ENCODE peak calls at places on chromosome 16, in eight cellular contexts. One of them, this sample, is unnamed.

GRCh38 chr16:10907757-10908045 is 30.7 kb downstream of the CIITA start:
- DNase-seq in fibroblast of lung: no peak
- DNase-seq in endothelial cell of umbilical vein: no peak
- DNase-seq in SK-N-SH: no peak
- DNase-seq in sigmoid colon: no peak
- DNase-seq in adrenal gland: no peak
- DNase-seq in nephron progenitor cell: no peak
- DNase-seq in Caco-2: no peak
- DNase-seq in this sample: no peak

GRCh38 chr16:50273382-50273690 is 7.0 kb downstream of the ADCY7 start:
- DNase-seq in fibroblast of lung: no peak
- DNase-seq in endothelial cell of umbilical vein: no peak
- DNase-seq in SK-N-SH: no peak
- DNase-seq in sigmoid colon: no peak
- DNase-seq in adrenal gland: no peak
- DNase-seq in nephron progenitor cell: no peak
- DNase-seq in Caco-2: no peak
- DNase-seq in this sample: no peak

GRCh38 chr16:77169650-77170236 is 21.2 kb upstream of the MON1B start:
- DNase-seq in fibroblast of lung: peak; percentile 5
- DNase-seq in endothelial cell of umbilical vein: peak; percentile 36
- DNase-seq in SK-N-SH: peak; percentile 45
- DNase-seq in sigmoid colon: no peak
- DNase-seq in adrenal gland: peak; percentile 56
- DNase-seq in nephron progenitor cell: peak; percentile 68
- DNase-seq in Caco-2: peak; percentile 41
- DNase-seq in this sample: peak; percentile 70

GRCh38 chr16:86408685-86409084 is 101.6 kb upstream of the FOXF1 start:
- DNase-seq in fibroblast of lung: no peak
- DNase-seq in endothelial cell of umbilical vein: peak; percentile 28
- DNase-seq in SK-N-SH: no peak
- DNase-seq in sigmoid colon: no peak
- DNase-seq in adrenal gland: no peak
- DNase-seq in nephron progenitor cell: no peak
- DNase-seq in Caco-2: no peak
- DNase-seq in this sample: no peak

GRCh38 chr16:12191102-12191501 is 214.6 kb downstream of the SNX29 start:
- DNase-seq in fibroblast of lung: no peak
- DNase-seq in endothelial cell of umbilical vein: no peak
- DNase-seq in SK-N-SH: no peak
- DNase-seq in sigmoid colon: peak; percentile 40
- DNase-seq in adrenal gland: no peak
- DNase-seq in nephron progenitor cell: peak; percentile 40
- DNase-seq in Caco-2: no peak
- DNase-seq in this sample: no peak

GRCh38 chr16:57265850-57266530 is 18.5 kb downstream of the PLLP start:
- DNase-seq in fibroblast of lung: peak; percentile 73
- DNase-seq in endothelial cell of umbilical vein: peak; percentile 83
- DNase-seq in SK-N-SH: peak; percentile 91
- DNase-seq in sigmoid colon: no peak
- DNase-seq in adrenal gland: no peak
- DNase-seq in nephron progenitor cell: no peak
- DNase-seq in Caco-2: no peak
- DNase-seq in this sample: peak; percentile 65

GRCh38 chr16:66851166-66851964 is 7.2 kb downstream of the CA7 start:
- DNase-seq in fibroblast of lung: no peak
- DNase-seq in endothelial cell of umbilical vein: no peak
- DNase-seq in SK-N-SH: peak; percentile 6
- DNase-seq in sigmoid colon: no peak
- DNase-seq in adrenal gland: no peak
- DNase-seq in nephron progenitor cell: no peak
- DNase-seq in Caco-2: no peak
- DNase-seq in this sample: no peak

GRCh38 chr16:15810411-15810810 is 46.4 kb downstream of the MYH11 start:
- DNase-seq in fibroblast of lung: peak; percentile 36
- DNase-seq in endothelial cell of umbilical vein: no peak
- DNase-seq in SK-N-SH: peak; percentile 33
- DNase-seq in sigmoid colon: peak; percentile 37
- DNase-seq in adrenal gland: no peak
- DNase-seq in nephron progenitor cell: no peak
- DNase-seq in Caco-2: no peak
- DNase-seq in this sample: no peak

GRCh38 chr16:16150117-16150877 is 73.0 kb downstream of the ABCC6 start:
- DNase-seq in fibroblast of lung: peak; percentile 63
- DNase-seq in endothelial cell of umbilical vein: peak; percentile 58
- DNase-seq in SK-N-SH: peak; percentile 84
- DNase-seq in sigmoid colon: peak; percentile 96
- DNase-seq in adrenal gland: peak; percentile 89
- DNase-seq in nephron progenitor cell: no peak
- DNase-seq in Caco-2: no peak
- DNase-seq in this sample: no peak

GRCh38 chr16:55495616-55496289 is 13.1 kb upstream of the LPCAT2 start:
- DNase-seq in fibroblast of lung: peak; percentile 98
- DNase-seq in endothelial cell of umbilical vein: no peak
- DNase-seq in SK-N-SH: no peak
- DNase-seq in sigmoid colon: no peak
- DNase-seq in adrenal gland: peak; percentile 34
- DNase-seq in nephron progenitor cell: no peak
- DNase-seq in Caco-2: no peak
- DNase-seq in this sample: no peak

GRCh38 chr16:59397638-59398037 is 663.5 kb upstream of the GOT2 start:
- DNase-seq in fibroblast of lung: no peak
- DNase-seq in endothelial cell of umbilical vein: no peak
- DNase-seq in SK-N-SH: no peak
- DNase-seq in sigmoid colon: no peak
- DNase-seq in adrenal gland: no peak
- DNase-seq in nephron progenitor cell: no peak
- DNase-seq in Caco-2: no peak
- DNase-seq in this sample: no peak

GRCh38 chr16:74724820-74725549 is 24.3 kb upstream of the MLKL start:
- DNase-seq in fibroblast of lung: peak; percentile 85
- DNase-seq in endothelial cell of umbilical vein: no peak
- DNase-seq in SK-N-SH: no peak
- DNase-seq in sigmoid colon: no peak
- DNase-seq in adrenal gland: peak; percentile 40
- DNase-seq in nephron progenitor cell: no peak
- DNase-seq in Caco-2: no peak
- DNase-seq in this sample: no peak

GRCh38 chr16:77711775-77712174 is 10.5 kb upstream of the NUDT7 start:
- DNase-seq in fibroblast of lung: peak; percentile 70
- DNase-seq in endothelial cell of umbilical vein: no peak
- DNase-seq in SK-N-SH: no peak
- DNase-seq in sigmoid colon: no peak
- DNase-seq in adrenal gland: peak; percentile 28
- DNase-seq in nephron progenitor cell: no peak
- DNase-seq in Caco-2: no peak
- DNase-seq in this sample: no peak

GRCh38 chr16:78624349-78624748 is 524.9 kb downstream of the WWOX start:
- DNase-seq in fibroblast of lung: no peak
- DNase-seq in endothelial cell of umbilical vein: no peak
- DNase-seq in SK-N-SH: peak; percentile 27
- DNase-seq in sigmoid colon: no peak
- DNase-seq in adrenal gland: no peak
- DNase-seq in nephron progenitor cell: no peak
- DNase-seq in Caco-2: no peak
- DNase-seq in this sample: no peak

GRCh38 chr16:1745181-1745899 is 26.0 kb downstream of the NME3 start:
- DNase-seq in fibroblast of lung: peak; percentile 93
- DNase-seq in endothelial cell of umbilical vein: no peak
- DNase-seq in SK-N-SH: no peak
- DNase-seq in sigmoid colon: no peak
- DNase-seq in adrenal gland: no peak
- DNase-seq in nephron progenitor cell: no peak
- DNase-seq in Caco-2: no peak
- DNase-seq in this sample: no peak

GRCh38 chr16:87927195-87927562 is 9.2 kb downstream of the CA5A start:
- DNase-seq in fibroblast of lung: no peak
- DNase-seq in endothelial cell of umbilical vein: no peak
- DNase-seq in SK-N-SH: no peak
- DNase-seq in sigmoid colon: no peak
- DNase-seq in adrenal gland: no peak
- DNase-seq in nephron progenitor cell: no peak
- DNase-seq in Caco-2: no peak
- DNase-seq in this sample: no peak
- TF ChIP-seq CTCF in fibroblast of lung: no peak
- TF ChIP-seq CTCF in endothelial cell of umbilical vein: no peak
- TF ChIP-seq CTCF in SK-N-SH: no peak
- TF ChIP-seq CTCF in sigmoid colon: no peak
- TF ChIP-seq CTCF in adrenal gland: no peak
- TF ChIP-seq CTCF in nephron progenitor cell: no peak
- TF ChIP-seq CTCF in Caco-2: peak; percentile 51
- TF ChIP-seq CTCF in this sample: peak; percentile 37

GRCh38 chr16:69396187-69397061 is 10.6 kb upstream of the TERF2 start:
- DNase-seq in fibroblast of lung: peak; percentile 84
- DNase-seq in endothelial cell of umbilical vein: peak; percentile 85
- DNase-seq in SK-N-SH: peak; percentile 68
- DNase-seq in sigmoid colon: peak; percentile 89
- DNase-seq in adrenal gland: peak; percentile 92
- DNase-seq in nephron progenitor cell: peak; percentile 77
- DNase-seq in Caco-2: peak; percentile 91
- DNase-seq in this sample: peak; percentile 83

GRCh38 chr16:69395859-69396186 is 10.0 kb upstream of the TERF2 start:
- DNase-seq in fibroblast of lung: no peak
- DNase-seq in endothelial cell of umbilical vein: no peak
- DNase-seq in SK-N-SH: no peak
- DNase-seq in sigmoid colon: no peak
- DNase-seq in adrenal gland: no peak
- DNase-seq in nephron progenitor cell: no peak
- DNase-seq in Caco-2: no peak
- DNase-seq in this sample: no peak

GRCh38 chr16:69393898-69394849 is 8.4 kb upstream of the TERF2 start:
- DNase-seq in fibroblast of lung: no peak
- DNase-seq in endothelial cell of umbilical vein: no peak
- DNase-seq in SK-N-SH: no peak
- DNase-seq in sigmoid colon: no peak
- DNase-seq in adrenal gland: peak; percentile 17
- DNase-seq in nephron progenitor cell: no peak
- DNase-seq in Caco-2: peak; percentile 33
- DNase-seq in this sample: no peak

GRCh38 chr16:69399361-69399760 is 13.6 kb upstream of the TERF2 start:
- DNase-seq in fibroblast of lung: peak; percentile 31
- DNase-seq in endothelial cell of umbilical vein: peak; percentile 69
- DNase-seq in SK-N-SH: no peak
- DNase-seq in sigmoid colon: no peak
- DNase-seq in adrenal gland: no peak
- DNase-seq in nephron progenitor cell: no peak
- DNase-seq in Caco-2: no peak
- DNase-seq in this sample: no peak

GRCh38 chr16:69397821-69398521 is 12.2 kb upstream of the TERF2 start:
- DNase-seq in fibroblast of lung: peak; percentile 78
- DNase-seq in endothelial cell of umbilical vein: peak; percentile 90
- DNase-seq in SK-N-SH: peak; percentile 61
- DNase-seq in sigmoid colon: no peak
- DNase-seq in adrenal gland: peak; percentile 76
- DNase-seq in nephron progenitor cell: peak; percentile 32
- DNase-seq in Caco-2: peak; percentile 79
- DNase-seq in this sample: peak; percentile 58
- TF ChIP-seq CTCF in fibroblast of lung: peak; percentile 81
- TF ChIP-seq CTCF in endothelial cell of umbilical vein: peak; percentile 76
- TF ChIP-seq CTCF in SK-N-SH: peak; percentile 72
- TF ChIP-seq CTCF in sigmoid colon: no peak
- TF ChIP-seq CTCF in adrenal gland: peak; percentile 84
- TF ChIP-seq CTCF in nephron progenitor cell: peak; percentile 56
- TF ChIP-seq CTCF in Caco-2: peak; percentile 74
- TF ChIP-seq CTCF in this sample: peak; percentile 31

DNA sequence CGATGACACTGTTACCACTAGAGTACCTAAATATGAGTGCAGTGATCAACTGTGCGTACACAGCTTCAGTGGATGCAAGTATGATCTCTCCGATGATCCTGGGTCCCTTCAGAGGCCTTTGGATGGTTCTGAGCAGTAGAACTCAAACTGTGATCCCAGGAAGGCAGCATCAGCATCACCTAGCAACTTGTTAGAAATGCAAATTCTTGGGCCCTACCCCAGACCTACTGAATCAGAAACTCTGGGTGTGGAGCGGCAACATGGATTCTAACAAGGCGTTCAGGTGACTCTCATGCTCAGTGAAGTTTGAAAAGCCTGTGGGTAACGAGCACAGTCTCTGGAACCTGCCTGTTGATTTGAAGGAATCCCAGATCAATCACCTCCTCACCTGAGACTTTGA is 25.4 kb downstream of the TOX3 start:
- DNase-seq in fibroblast of lung: no peak
- DNase-seq in endothelial cell of umbilical vein: no peak
- DNase-seq in SK-N-SH: no peak
- DNase-seq in sigmoid colon: no peak
- DNase-seq in adrenal gland: no peak
- DNase-seq in nephron progenitor cell: no peak
- DNase-seq in Caco-2: no peak
- DNase-seq in this sample: no peak
- TF ChIP-seq CTCF in fibroblast of lung: no peak
- TF ChIP-seq CTCF in endothelial cell of umbilical vein: no peak
- TF ChIP-seq CTCF in SK-N-SH: no peak
- TF ChIP-seq CTCF in sigmoid colon: no peak
- TF ChIP-seq CTCF in adrenal gland: no peak
- TF ChIP-seq CTCF in nephron progenitor cell: no peak
- TF ChIP-seq CTCF in Caco-2: no peak
- TF ChIP-seq CTCF in this sample: no peak

GRCh38 chr16:84519855-84520254 is 15.4 kb upstream of the MEAK7 start:
- DNase-seq in fibroblast of lung: no peak
- DNase-seq in endothelial cell of umbilical vein: no peak
- DNase-seq in SK-N-SH: no peak
- DNase-seq in sigmoid colon: no peak
- DNase-seq in adrenal gland: no peak
- DNase-seq in nephron progenitor cell: no peak
- DNase-seq in Caco-2: no peak
- DNase-seq in this sample: no peak

GRCh38 chr16:84518804-84519341 is 14.4 kb upstream of the MEAK7 start:
- DNase-seq in fibroblast of lung: no peak
- DNase-seq in endothelial cell of umbilical vein: no peak
- DNase-seq in SK-N-SH: no peak
- DNase-seq in sigmoid colon: no peak
- DNase-seq in adrenal gland: no peak
- DNase-seq in nephron progenitor cell: no peak
- DNase-seq in Caco-2: peak; percentile 55
- DNase-seq in this sample: no peak

GRCh38 chr16:84514295-84514873 is 9.9 kb upstream of the MEAK7 start:
- DNase-seq in fibroblast of lung: no peak
- DNase-seq in endothelial cell of umbilical vein: no peak
- DNase-seq in SK-N-SH: no peak
- DNase-seq in sigmoid colon: no peak
- DNase-seq in adrenal gland: no peak
- DNase-seq in nephron progenitor cell: no peak
- DNase-seq in Caco-2: no peak
- DNase-seq in this sample: no peak

GRCh38 chr16:84514874-84515835 is 10.7 kb upstream of the MEAK7 start:
- DNase-seq in fibroblast of lung: no peak
- DNase-seq in endothelial cell of umbilical vein: no peak
- DNase-seq in SK-N-SH: no peak
- DNase-seq in sigmoid colon: no peak
- DNase-seq in adrenal gland: no peak
- DNase-seq in nephron progenitor cell: no peak
- DNase-seq in Caco-2: peak; percentile 89
- DNase-seq in this sample: no peak

DNA sequence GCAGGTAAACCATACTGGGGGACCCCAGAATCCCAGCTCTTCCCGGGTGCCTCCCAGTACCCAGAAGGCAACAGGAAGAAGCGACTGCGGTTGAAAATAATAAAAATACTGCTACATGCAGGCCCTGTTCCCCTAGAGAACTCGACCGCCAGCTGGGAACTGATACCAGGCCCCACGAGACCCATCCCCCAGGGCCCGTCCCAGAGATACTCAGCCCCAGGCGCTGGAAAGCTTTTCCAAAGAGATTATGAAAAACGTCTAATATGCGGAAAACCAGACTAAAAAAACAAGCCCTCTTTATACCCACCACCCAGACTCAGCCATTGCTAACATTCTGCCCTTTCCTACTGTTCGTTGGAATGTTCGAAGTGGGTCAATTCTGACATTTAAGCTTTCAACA is 12.9 kb upstream of the MEAK7 start:
- DNase-seq in fibroblast of lung: no peak
- DNase-seq in endothelial cell of umbilical vein: no peak
- DNase-seq in SK-N-SH: no peak
- DNase-seq in sigmoid colon: no peak
- DNase-seq in adrenal gland: no peak
- DNase-seq in nephron progenitor cell: no peak
- DNase-seq in Caco-2: no peak
- DNase-seq in this sample: no peak
- TF ChIP-seq CTCF in fibroblast of lung: no peak
- TF ChIP-seq CTCF in endothelial cell of umbilical vein: no peak
- TF ChIP-seq CTCF in SK-N-SH: no peak
- TF ChIP-seq CTCF in sigmoid colon: no peak
- TF ChIP-seq CTCF in adrenal gland: no peak
- TF ChIP-seq CTCF in nephron progenitor cell: no peak
- TF ChIP-seq CTCF in Caco-2: no peak
- TF ChIP-seq CTCF in this sample: no peak